ENCODE peak calls at places on chromosomes 11 and 22, in eight cellular contexts. One of them, this sample, is unnamed.

GRCh38 chr22:38347181-38347943 is 30.1 kb upstream of the CSNK1E start:
- DNase-seq in left ventricle myocardium inferior: no peak
- DNase-seq in AG04450: no peak
- DNase-seq in thoracic aorta: no peak
- DNase-seq in lower lobe of right lung: no peak
- DNase-seq in tibial nerve: no peak
- DNase-seq in breast epithelium: peak; percentile 15
- DNase-seq in uterus: peak; percentile 10
- DNase-seq in this sample: no peak

GRCh38 chr11:1928038-1928890 is 8.8 kb downstream of the TNNT3 start:
- DNase-seq in left ventricle myocardium inferior: no peak
- DNase-seq in AG04450: no peak
- DNase-seq in thoracic aorta: no peak
- DNase-seq in lower lobe of right lung: no peak
- DNase-seq in tibial nerve: no peak
- DNase-seq in breast epithelium: no peak
- DNase-seq in uterus: peak; percentile 21
- DNase-seq in this sample: no peak

GRCh38 chr11:133171374-133171773 is 360.9 kb downstream of the OPCML start:
- DNase-seq in left ventricle myocardium inferior: no peak
- DNase-seq in AG04450: no peak
- DNase-seq in thoracic aorta: no peak
- DNase-seq in lower lobe of right lung: no peak
- DNase-seq in tibial nerve: no peak
- DNase-seq in breast epithelium: no peak
- DNase-seq in uterus: no peak
- DNase-seq in this sample: no peak

GRCh38 chr11:10584071-10584501 is 15.6 kb upstream of the LYVE1 start:
- DNase-seq in left ventricle myocardium inferior: no peak
- DNase-seq in AG04450: peak; percentile 46
- DNase-seq in thoracic aorta: no peak
- DNase-seq in lower lobe of right lung: no peak
- DNase-seq in tibial nerve: no peak
- DNase-seq in breast epithelium: no peak
- DNase-seq in uterus: peak; percentile 58
- DNase-seq in this sample: no peak

GRCh38 chr11:96361778-96362177 is 18.8 kb upstream of the MAML2 start:
- DNase-seq in left ventricle myocardium inferior: no peak
- DNase-seq in AG04450: no peak
- DNase-seq in thoracic aorta: no peak
- DNase-seq in lower lobe of right lung: no peak
- DNase-seq in tibial nerve: no peak
- DNase-seq in breast epithelium: no peak
- DNase-seq in uterus: no peak
- DNase-seq in this sample: no peak

GRCh38 chr11:59673291-59673690 is 4.5 kb upstream of the PATL1 start:
- DNase-seq in left ventricle myocardium inferior: no peak
- DNase-seq in AG04450: no peak
- DNase-seq in thoracic aorta: no peak
- DNase-seq in lower lobe of right lung: no peak
- DNase-seq in tibial nerve: no peak
- DNase-seq in breast epithelium: no peak
- DNase-seq in uterus: no peak
- DNase-seq in this sample: no peak

GRCh38 chr11:97537407-97538150 is 1147.8 kb downstream of the JRKL start:
- DNase-seq in left ventricle myocardium inferior: no peak
- DNase-seq in AG04450: no peak
- DNase-seq in thoracic aorta: no peak
- DNase-seq in lower lobe of right lung: no peak
- DNase-seq in tibial nerve: no peak
- DNase-seq in breast epithelium: no peak
- DNase-seq in uterus: no peak
- DNase-seq in this sample: no peak

GRCh38 chr11:14095882-14096281 is 133.4 kb downstream of the SPON1 start:
- DNase-seq in left ventricle myocardium inferior: no peak
- DNase-seq in AG04450: no peak
- DNase-seq in thoracic aorta: no peak
- DNase-seq in lower lobe of right lung: no peak
- DNase-seq in tibial nerve: no peak
- DNase-seq in breast epithelium: no peak
- DNase-seq in uterus: no peak
- DNase-seq in this sample: no peak

GRCh38 chr11:60257956-60258722 is 15.2 kb upstream of the MS4A4E start:
- DNase-seq in left ventricle myocardium inferior: no peak
- DNase-seq in AG04450: no peak
- DNase-seq in thoracic aorta: no peak
- DNase-seq in lower lobe of right lung: no peak
- DNase-seq in tibial nerve: no peak
- DNase-seq in breast epithelium: no peak
- DNase-seq in uterus: no peak
- DNase-seq in this sample: no peak

GRCh38 chr11:2884424-2884815 is 1.2 kb downstream of the CDKN1C start:
- DNase-seq in left ventricle myocardium inferior: peak; percentile 66
- DNase-seq in AG04450: no peak
- DNase-seq in thoracic aorta: no peak
- DNase-seq in lower lobe of right lung: peak; percentile 69
- DNase-seq in tibial nerve: no peak
- DNase-seq in breast epithelium: no peak
- DNase-seq in uterus: peak; percentile 62
- DNase-seq in this sample: peak; percentile 57

GRCh38 chr22:42856179-42856864 is 751 bp downstream of the ARFGAP3 start:
- DNase-seq in left ventricle myocardium inferior: peak; percentile 62
- DNase-seq in AG04450: no peak
- DNase-seq in thoracic aorta: no peak
- DNase-seq in lower lobe of right lung: peak; percentile 83
- DNase-seq in tibial nerve: peak; percentile 33
- DNase-seq in breast epithelium: peak; percentile 41
- DNase-seq in uterus: peak; percentile 47
- DNase-seq in this sample: peak; percentile 71

GRCh38 chr11:8249482-8249881 is 14.2 kb downstream of the LMO1 start:
- DNase-seq in left ventricle myocardium inferior: no peak
- DNase-seq in AG04450: no peak
- DNase-seq in thoracic aorta: no peak
- DNase-seq in lower lobe of right lung: no peak
- DNase-seq in tibial nerve: no peak
- DNase-seq in breast epithelium: no peak
- DNase-seq in uterus: no peak
- DNase-seq in this sample: no peak

GRCh38 chr11:33320814-33321330 is 63.7 kb downstream of the HIPK3 start:
- DNase-seq in left ventricle myocardium inferior: no peak
- DNase-seq in AG04450: no peak
- DNase-seq in thoracic aorta: no peak
- DNase-seq in lower lobe of right lung: no peak
- DNase-seq in tibial nerve: no peak
- DNase-seq in breast epithelium: no peak
- DNase-seq in uterus: no peak
- DNase-seq in this sample: no peak

GRCh38 chr22:30523646-30524489 is 18.4 kb upstream of the SEC14L4 start:
- DNase-seq in left ventricle myocardium inferior: no peak
- DNase-seq in AG04450: no peak
- DNase-seq in thoracic aorta: no peak
- DNase-seq in lower lobe of right lung: no peak
- DNase-seq in tibial nerve: no peak
- DNase-seq in breast epithelium: no peak
- DNase-seq in uterus: no peak
- DNase-seq in this sample: no peak

GRCh38 chr11:122642971-122643370 is 12.6 kb upstream of the UBASH3B start:
- DNase-seq in left ventricle myocardium inferior: no peak
- DNase-seq in AG04450: no peak
- DNase-seq in thoracic aorta: no peak
- DNase-seq in lower lobe of right lung: no peak
- DNase-seq in tibial nerve: no peak
- DNase-seq in breast epithelium: no peak
- DNase-seq in uterus: no peak
- DNase-seq in this sample: no peak

DNA sequence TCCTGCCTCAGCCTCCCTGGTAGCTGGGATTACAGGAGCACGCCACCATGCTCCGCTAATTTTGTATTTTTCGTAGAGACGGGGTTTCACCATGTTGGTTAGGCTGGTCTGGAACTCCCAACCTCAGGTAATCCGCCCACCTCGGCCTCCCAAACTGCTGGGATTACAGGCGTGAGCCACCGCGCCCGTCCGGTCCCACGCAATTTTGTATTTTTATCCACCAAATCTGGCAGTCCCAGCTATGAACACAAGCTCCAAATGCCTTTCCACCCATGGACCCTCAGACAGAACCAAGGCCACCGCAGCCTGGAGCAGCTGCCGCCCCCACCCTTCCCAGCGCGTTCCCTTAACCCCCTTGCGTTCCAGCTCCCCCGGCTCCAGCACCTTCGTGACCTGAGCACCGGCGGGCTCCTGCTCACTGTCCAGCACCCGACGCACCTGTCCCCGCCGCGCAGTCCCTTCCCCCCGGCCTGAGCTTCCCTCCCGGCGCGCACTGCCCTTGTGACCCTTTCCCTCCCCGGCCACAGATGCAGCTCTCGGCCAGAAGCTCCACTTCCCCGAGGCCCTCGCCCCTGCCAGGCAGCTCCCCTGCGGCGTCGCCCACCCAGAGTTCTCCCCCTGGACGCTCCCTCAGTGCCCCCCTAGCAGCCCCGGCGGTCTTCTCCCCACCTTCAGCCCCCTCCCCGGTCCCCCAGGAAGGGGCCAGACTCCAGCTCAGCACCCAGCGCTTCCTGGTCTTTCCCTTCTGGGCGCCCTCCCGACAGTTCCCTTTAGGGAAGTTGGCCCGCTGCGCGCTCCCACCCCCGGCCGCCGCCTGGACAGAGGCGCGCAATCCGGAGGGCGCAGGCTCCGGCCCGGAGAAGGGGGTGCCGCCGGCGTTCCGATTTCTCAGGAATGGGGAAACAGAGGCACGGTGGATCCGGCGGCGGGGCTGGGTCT is 5.6 kb upstream of the ZBED4 start:
- DNase-seq in left ventricle myocardium inferior: peak; percentile 35
- DNase-seq in AG04450: no peak
- DNase-seq in thoracic aorta: no peak
- DNase-seq in lower lobe of right lung: peak; percentile 77
- DNase-seq in tibial nerve: no peak
- DNase-seq in breast epithelium: no peak
- DNase-seq in uterus: no peak
- DNase-seq in this sample: no peak
- H3K27me3 ChIP-seq in left ventricle myocardium inferior: peaks cover 67% of the 10 kb centered on the region
- H3K27me3 ChIP-seq in AG04450: peaks cover 66% of the 10 kb centered on the region
- H3K27me3 ChIP-seq in thoracic aorta: no peaks in the 10 kb centered on the region
- H3K27me3 ChIP-seq in lower lobe of right lung: peaks cover 35% of the 10 kb centered on the region
- H3K27me3 ChIP-seq in tibial nerve: peaks cover 3% of the 10 kb centered on the region
- H3K27me3 ChIP-seq in breast epithelium: peaks cover 6% of the 10 kb centered on the region
- H3K27me3 ChIP-seq in uterus: peaks cover 21% of the 10 kb centered on the region
- H3K27me3 ChIP-seq in this sample: peaks cover 39% of the 10 kb centered on the region

GRCh38 chr22:45974498-45974897 is 2.5 kb downstream of the WNT7B start:
- DNase-seq in left ventricle myocardium inferior: no peak
- DNase-seq in AG04450: no peak
- DNase-seq in thoracic aorta: no peak
- DNase-seq in lower lobe of right lung: no peak
- DNase-seq in tibial nerve: no peak
- DNase-seq in breast epithelium: no peak
- DNase-seq in uterus: no peak
- DNase-seq in this sample: no peak
- H3K27me3 ChIP-seq in left ventricle myocardium inferior: peaks cover 97% of the 10 kb centered on the region
- H3K27me3 ChIP-seq in AG04450: peaks cover 39% of the 10 kb centered on the region
- H3K27me3 ChIP-seq in thoracic aorta: peaks cover 27% of the 10 kb centered on the region
- H3K27me3 ChIP-seq in lower lobe of right lung: peaks cover 83% of the 10 kb centered on the region
- H3K27me3 ChIP-seq in tibial nerve: peaks cover 5% of the 10 kb centered on the region
- H3K27me3 ChIP-seq in breast epithelium: peaks cover 13% of the 10 kb centered on the region
- H3K27me3 ChIP-seq in uterus: peaks cover 31% of the 10 kb centered on the region
- H3K27me3 ChIP-seq in this sample: peaks cover 87% of the 10 kb centered on the region

GRCh38 chr11:6129634-6130033 is 22.1 kb downstream of the OR56B4 start:
- DNase-seq in left ventricle myocardium inferior: no peak
- DNase-seq in AG04450: no peak
- DNase-seq in thoracic aorta: no peak
- DNase-seq in lower lobe of right lung: no peak
- DNase-seq in tibial nerve: no peak
- DNase-seq in breast epithelium: no peak
- DNase-seq in uterus: no peak
- DNase-seq in this sample: no peak
- H3K27me3 ChIP-seq in left ventricle myocardium inferior: no peaks in the 10 kb centered on the region
- H3K27me3 ChIP-seq in AG04450: no peaks in the 10 kb centered on the region
- H3K27me3 ChIP-seq in thoracic aorta: no peaks in the 10 kb centered on the region
- H3K27me3 ChIP-seq in lower lobe of right lung: no peaks in the 10 kb centered on the region
- H3K27me3 ChIP-seq in tibial nerve: no peaks in the 10 kb centered on the region
- H3K27me3 ChIP-seq in breast epithelium: no peaks in the 10 kb centered on the region
- H3K27me3 ChIP-seq in uterus: no peaks in the 10 kb centered on the region
- H3K27me3 ChIP-seq in this sample: no peaks in the 10 kb centered on the region

GRCh38 chr11:117874910-117875396 is 1.5 kb downstream of the FXYD6 start:
- DNase-seq in left ventricle myocardium inferior: no peak
- DNase-seq in AG04450: no peak
- DNase-seq in thoracic aorta: no peak
- DNase-seq in lower lobe of right lung: no peak
- DNase-seq in tibial nerve: no peak
- DNase-seq in breast epithelium: no peak
- DNase-seq in uterus: no peak
- DNase-seq in this sample: no peak
- H3K27me3 ChIP-seq in left ventricle myocardium inferior: peaks cover 55% of the 10 kb centered on the region
- H3K27me3 ChIP-seq in AG04450: peaks cover 51% of the 10 kb centered on the region
- H3K27me3 ChIP-seq in thoracic aorta: no peaks in the 10 kb centered on the region
- H3K27me3 ChIP-seq in lower lobe of right lung: peaks cover 48% of the 10 kb centered on the region
- H3K27me3 ChIP-seq in tibial nerve: no peaks in the 10 kb centered on the region
- H3K27me3 ChIP-seq in breast epithelium: no peaks in the 10 kb centered on the region
- H3K27me3 ChIP-seq in uterus: no peaks in the 10 kb centered on the region
- H3K27me3 ChIP-seq in this sample: peaks cover 50% of the 10 kb centered on the region

This sample was measured in heart right ventricle.